ENCODE peak calls at places on chromosomes 6 and 20, in seven cellular contexts. O is activated T-helper 9 cell treated with anti-CD3 and anti-CD28 coated beads, Interleukin-2, amount 50 U/mL, for 16 hours; W is stimulated activated CD8-positive, alpha-beta memory T cell treated with anti-CD3 and anti-CD28 coated beads, Interleukin-4, amount 100 ng/mL, for 4 hours; I is H54; M is upper lobe of left lung; C is mesothelial cell of epicardium; T is AG08395. U is an unnamed sample.

GRCh38 chr6:144922120-144922722 is 637.1 kb downstream of the UTRN start:
- DNase-seq in O (no peak), W (no peak), I (no peak), M (no peak), C (no peak), T (peak; percentile 87), U (no peak)

GRCh38 chr20:62656919-62657635 is 14.8 kb downstream of the SLCO4A1 start:
- DNase-seq in O (no peak), W (no peak), I (no peak), M (no peak), C (no peak), T (no peak), U (no peak)

GRCh38 chr20:49427751-49428518 is 54.5 kb downstream of the KCNB1 start:
- DNase-seq in O (no peak), W (no peak), I (no peak), M (no peak), C (no peak), T (no peak), U (no peak)

GRCh38 chr6:46269447-46270229 is 98.9 kb upstream of the ENPP5 start:
- DNase-seq in O (no peak), W (no peak), I (no peak), M (no peak), C (no peak), T (no peak), U (no peak)

GRCh38 chr6:125746731-125747588 is 2.5 kb upstream of the HEY2 start:
- DNase-seq in O (peak; percentile 41), W (peak; percentile 50), I (no peak), M (no peak), C (no peak), T (peak; percentile 4), U (no peak)

GRCh38 chr20:4973330-4974097 is 27.8 kb downstream of the SLC23A2 start:
- DNase-seq in O (no peak), W (no peak), I (no peak), M (no peak), C (no peak), T (peak; percentile 70), U (no peak)

GRCh38 chr20:60921021-60921622 is 330.9 kb upstream of the CDH4 start:
- DNase-seq in O (no peak), W (no peak), I (no peak), M (no peak), C (peak; percentile 40), T (peak; percentile 8), U (no peak)

GRCh38 chr6:144321839-144322591 is 36.9 kb downstream of the UTRN start:
- DNase-seq in O (no peak), W (no peak), I (peak; percentile 47), M (peak; percentile 20), C (no peak), T (peak; percentile 79), U (no peak)

GRCh38 chr20:43667341-43668132 is 623 bp downstream of the MYBL2 start:
- DNase-seq in O (no peak), W (no peak), I (no peak), M (peak; percentile 64), C (no peak), T (no peak), U (no peak)

GRCh38 chr6:84253380-84253779 is 25.9 kb upstream of the CEP162 start:
- DNase-seq in O (no peak), W (no peak), I (no peak), M (no peak), C (no peak), T (no peak), U (no peak)